ENCODE peak calls at places on chromosomes 16 and 17, in ten cellular contexts. N is GM23248, F is fibroblast of lung, B is HCT116, Z is IMR-90, W is endothelial cell of umbilical vein, E is astrocyte, K is mesenchymal stem cell, T is K562, A is neural progenitor cell. U is an unnamed sample.

GRCh38 chr17:36858119-36859002 is 78.9 kb upstream of the LHX1 start:
- DNase-seq in N (no peak), F (no peak), B (no peak), Z (no peak), W (no peak), E (no peak), K (no peak), T (no peak), A (no peak), U (no peak)

GRCh38 chr17:77072670-77073069 is 68.1 kb upstream of the SEC14L1 start:
- DNase-seq in N (no peak), F (no peak), B (no peak), Z (no peak), W (no peak), E (no peak), K (no peak), T (peak), A (no peak), U (no peak)

GRCh38 chr16:17836868-17837602 is 366.3 kb upstream of the XYLT1 start:
- DNase-seq in N (peak), F (peak), B (peak), Z (peak), W (no peak), E (peak), K (no peak), T (peak), A (peak), U (no peak)

GRCh38 chr17:71084838-71085237 is 915.5 kb downstream of the KCNJ2 start:
- DNase-seq in N (no peak), F (no peak), B (no peak), Z (no peak), W (no peak), E (no peak), K (no peak), T (no peak), A (no peak), U (no peak)

GRCh38 chr17:31155208-31155810 is 60.5 kb downstream of the NF1 start:
- DNase-seq in N (peak), F (peak), B (no peak), Z (peak), W (no peak), E (peak), K (no peak), T (no peak), A (no peak), U (no peak)

GRCh38 chr17:40560592-40561293 is 4.5 kb downstream of the CCR7 start:
- DNase-seq in N (peak), F (peak), B (no peak), Z (peak), W (no peak), E (peak), K (peak), T (peak), A (no peak), U (peak)

GRCh38 chr17:64164592-64165285 is 34.8 kb upstream of the ERN1 start:
- DNase-seq in N (no peak), F (no peak), B (no peak), Z (no peak), W (no peak), E (no peak), K (no peak), T (no peak), A (no peak), U (no peak)

GRCh38 chr17:50183439-50184001 is 17.7 kb downstream of the SGCA start:
- DNase-seq in N (peak), F (peak), B (no peak), Z (peak), W (no peak), E (peak), K (no peak), T (no peak), A (no peak), U (no peak)

GRCh38 chr16:4913130-4913773 is 23.7 kb downstream of the PPL start:
- DNase-seq in N (no peak), F (no peak), B (no peak), Z (no peak), W (no peak), E (no peak), K (no peak), T (no peak), A (peak), U (no peak)

GRCh38 chr16:56262148-56262878 is 71.0 kb downstream of the GNAO1 start:
- DNase-seq in N (no peak), F (no peak), B (no peak), Z (no peak), W (no peak), E (no peak), K (no peak), T (peak), A (no peak), U (no peak)

GRCh38 chr17:36848008-36848902 is 89.0 kb upstream of the LHX1 start:
- DNase-seq in N (no peak), F (no peak), B (no peak), Z (no peak), W (no peak), E (no peak), K (no peak), T (no peak), A (no peak), U (no peak)

GRCh38 chr16:66324785-66325184 is 41.7 kb upstream of the CDH5 start:
- DNase-seq in N (peak), F (peak), B (peak), Z (no peak), W (peak), E (peak), K (peak), T (peak), A (peak), U (peak)

GRCh38 chr17:18968945-18969887 is 17.3 kb downstream of the SLC5A10 start:
- DNase-seq in N (peak), F (peak), B (no peak), Z (no peak), W (peak), E (no peak), K (no peak), T (peak), A (no peak), U (no peak)
- H2AFZ ChIP-seq in N (no peak), F (no peak), B (no peak), Z (no peak), W (peak), E (no peak), K (no peak), T (no peak), A (no peak), U (no peak)

DNA sequence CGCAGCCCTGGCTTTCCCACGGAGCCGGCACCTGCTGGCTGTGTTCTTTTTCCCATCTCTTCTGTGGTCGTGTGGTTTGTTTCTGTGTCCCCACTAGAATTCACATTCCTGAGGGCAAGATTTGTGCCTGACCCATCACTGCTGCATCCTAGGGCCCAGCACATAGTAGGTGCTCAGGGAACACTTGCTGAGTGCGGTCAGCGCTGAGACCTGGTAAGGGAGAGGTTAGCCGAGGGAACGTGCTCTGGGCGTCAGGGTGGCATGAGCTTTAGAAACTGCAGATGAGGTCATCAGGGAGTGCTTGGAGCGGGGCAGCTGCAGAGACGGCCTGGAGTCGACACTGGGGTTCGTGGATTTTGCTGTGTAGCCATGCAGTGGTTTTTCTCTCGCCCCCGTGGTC is 5.9 kb downstream of the DEF8 start:
- DNase-seq in N (no peak), F (no peak), B (no peak), Z (no peak), W (no peak), E (no peak), K (no peak), T (no peak), A (no peak), U (no peak)
- H3K9ac ChIP-seq in N (no peak), F (no peak), B (no peak), Z (no peak), W (no peak), E (no peak), K (no peak), T (peak), A (no peak), U (peak)

GRCh38 chr17:75899353-75899752 is 2.6 kb upstream of the TRIM65 start:
- DNase-seq in N (no peak), F (no peak), B (no peak), Z (no peak), W (no peak), E (no peak), K (no peak), T (no peak), A (peak), U (no peak)
- H3K27ac ChIP-seq in N (no peak), F (no peak), B (no peak), Z (no peak), W (no peak), E (no peak), K (no peak), T (no peak), A (no peak), U (no peak)

DNA sequence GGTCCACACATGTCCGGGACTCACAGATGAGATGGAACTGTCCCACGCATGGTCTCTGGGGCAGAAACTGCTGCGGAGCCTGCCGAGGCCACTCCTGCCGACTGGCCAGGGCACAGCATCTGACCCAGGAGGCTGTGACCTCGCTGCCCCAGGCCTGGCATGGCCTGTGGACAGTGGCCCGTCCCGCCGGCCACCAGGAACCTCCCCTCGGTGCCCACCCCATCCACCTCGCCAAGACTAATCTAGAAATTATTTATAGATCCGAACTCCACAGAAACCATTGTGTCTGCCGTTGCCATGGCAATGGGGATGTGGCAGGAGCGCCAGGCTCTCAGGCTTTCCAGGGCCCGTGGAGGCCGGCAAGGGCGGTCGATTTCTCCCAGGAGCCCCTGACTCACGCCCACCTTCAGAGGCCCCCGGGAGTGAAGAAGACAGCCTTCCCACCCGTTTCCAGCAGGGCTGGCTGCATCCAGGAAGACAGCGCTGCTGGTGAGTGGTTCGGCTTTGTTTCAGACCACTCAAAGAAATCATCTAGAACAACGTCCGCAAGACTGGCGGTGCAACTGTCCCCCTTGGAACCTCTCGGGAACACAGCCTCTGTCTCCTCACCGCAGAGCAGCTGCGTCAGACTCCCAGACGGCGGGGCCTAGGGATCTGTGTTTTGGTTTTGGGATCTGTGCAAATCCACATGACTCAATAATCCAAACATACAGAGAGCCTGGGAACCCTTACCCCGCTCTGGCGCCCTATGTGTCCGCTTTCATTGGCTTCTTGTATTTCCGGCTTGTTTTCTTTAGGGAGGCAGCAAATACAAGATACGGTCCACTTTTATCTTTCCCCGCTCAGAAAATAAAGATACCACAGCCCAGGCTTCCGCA is 48.4 kb upstream of the ZCCHC14 start:
- DNase-seq in N (peak), F (peak), B (no peak), Z (peak), W (no peak), E (peak), K (peak), T (no peak), A (peak), U (no peak)
- H2AFZ ChIP-seq in N (peak), F (no peak), B (no peak), Z (peak), W (no peak), E (peak), K (no peak), T (no peak), A (peak), U (no peak)

GRCh38 chr17:8576895-8577294 is 53.6 kb downstream of the MYH10 start:
- DNase-seq in N (no peak), F (no peak), B (no peak), Z (no peak), W (no peak), E (no peak), K (no peak), T (no peak), A (no peak), U (no peak)

GRCh38 chr17:8577868-8578267 is 52.7 kb downstream of the MYH10 start:
- DNase-seq in N (no peak), F (no peak), B (no peak), Z (no peak), W (no peak), E (no peak), K (no peak), T (no peak), A (no peak), U (no peak)

GRCh38 chr17:8585911-8586310 is 44.6 kb downstream of the MYH10 start:
- DNase-seq in N (no peak), F (no peak), B (no peak), Z (no peak), W (no peak), E (no peak), K (no peak), T (no peak), A (no peak), U (no peak)

GRCh38 chr17:8583954-8584353 is 46.6 kb downstream of the MYH10 start:
- DNase-seq in N (no peak), F (no peak), B (no peak), Z (no peak), W (no peak), E (no peak), K (no peak), T (no peak), A (no peak), U (no peak)

DNA sequence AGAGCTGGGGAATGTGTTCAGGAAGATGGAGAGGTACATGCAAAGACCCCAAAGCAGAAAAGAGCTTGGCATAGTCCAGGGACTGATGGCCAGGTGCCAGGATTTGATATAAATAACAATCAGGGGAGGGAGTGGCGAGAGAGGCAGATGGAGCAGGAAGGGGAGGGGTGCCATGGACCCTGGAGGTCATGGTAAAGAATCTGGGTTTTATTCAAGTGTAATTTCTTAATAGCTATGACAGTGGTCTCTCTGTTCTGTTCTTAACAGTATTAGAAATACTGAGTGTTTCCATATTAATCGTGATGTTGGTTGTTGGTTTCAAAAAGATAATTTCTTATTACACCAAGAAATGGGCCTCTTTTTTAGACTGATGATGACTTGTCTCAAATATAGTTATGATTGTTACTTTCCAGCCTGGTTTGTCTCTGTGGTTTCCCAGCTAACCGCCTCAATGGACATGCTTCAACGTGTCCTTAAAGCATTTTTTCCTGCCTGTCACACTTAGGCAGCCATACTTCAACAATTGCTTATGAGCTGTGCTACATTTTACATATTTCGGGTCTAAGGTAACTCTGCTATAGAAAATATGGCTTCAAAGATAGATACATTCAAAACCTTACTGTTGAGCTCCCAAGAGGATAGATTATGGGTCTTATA is 49.4 kb downstream of the MYH10 start:
- DNase-seq in N (no peak), F (peak), B (no peak), Z (no peak), W (no peak), E (no peak), K (no peak), T (no peak), A (no peak), U (no peak)
- H3K9ac ChIP-seq in N (no peak), F (no peak), B (no peak), Z (no peak), W (no peak), E (no peak), K (no peak), T (no peak), A (no peak), U (no peak)

GRCh38 chr17:17496189-17497064 is at the start of gene RASD1:
- DNase-seq in N (peak), F (peak), B (no peak), Z (peak), W (peak), E (peak), K (peak), T (peak), A (peak), U (peak)
- H3K27ac ChIP-seq in N (peak), F (peak), B (no peak), Z (peak), W (peak), E (no peak), K (no peak), T (peak), A (no peak), U (no peak)

U was measured in Karpas-422.